ENCODE peak calls at places on chromosomes 5 and 9, in eight cellular contexts. W, Q, H, V, S, B, P and E are unnamed samples.

GRCh38 chr9:16627967-16628366 is 242.5 kb downstream of the BNC2 start:
- DNase-seq in W (peak; percentile 92), Q (no peak), H (no peak), V (no peak), S (no peak), B (no peak), P (peak; percentile 67), E (no peak)

GRCh38 chr5:111968459-111968858 is 211.5 kb upstream of the NREP start:
- DNase-seq in W (peak; percentile 76), Q (no peak), H (no peak), V (no peak), S (no peak), B (no peak), P (no peak), E (no peak)

GRCh38 chr5:62152394-62153123 is 153.4 kb upstream of the KIF2A start:
- DNase-seq in W (no peak), Q (no peak), H (peak; percentile 25), V (no peak), S (no peak), B (no peak), P (peak; percentile 42), E (no peak)

GRCh38 chr5:92801921-92802320 is 779.1 kb downstream of the NR2F1-AS1 start:
- DNase-seq in W (peak; percentile 6), Q (no peak), H (peak; percentile 68), V (no peak), S (no peak), B (no peak), P (no peak), E (peak; percentile 46)

GRCh38 chr5:9439651-9440292 is 106.1 kb downstream of the SEMA5A start:
- DNase-seq in W (no peak), Q (no peak), H (no peak), V (no peak), S (no peak), B (no peak), P (no peak), E (no peak)

GRCh38 chr5:9653811-9654210 is 23.7 kb upstream of the TAS2R1 start:
- DNase-seq in W (peak; percentile 95), Q (no peak), H (no peak), V (no peak), S (peak; percentile 83), B (no peak), P (no peak), E (no peak)

GRCh38 chr9:133959966-133960567 is 32.1 kb downstream of the VAV2 start:
- DNase-seq in W (no peak), Q (no peak), H (no peak), V (peak; percentile 3), S (no peak), B (no peak), P (no peak), E (no peak)

GRCh38 chr5:98110270-98110669 is 663.2 kb upstream of the RGMB start:
- DNase-seq in W (peak; percentile 73), Q (no peak), H (no peak), V (no peak), S (no peak), B (no peak), P (no peak), E (no peak)

GRCh38 chr9:128923493-128923883 is 2.7 kb downstream of the PHYHD1 start:
- DNase-seq in W (no peak), Q (no peak), H (no peak), V (no peak), S (no peak), B (no peak), P (no peak), E (no peak)

GRCh38 chr5:15807861-15808260 is 307.9 kb downstream of the FBXL7 start:
- DNase-seq in W (peak; percentile 54), Q (no peak), H (no peak), V (no peak), S (no peak), B (no peak), P (peak; percentile 74), E (no peak)